ENCODE peak calls at places on chromosomes 4 and X, in four cellular contexts. P is tibial nerve; L is CD8-positive, alpha-beta T cell; D is adrenal gland. W is an unnamed sample. For H3K36me3 and H3K9me3, the result is how much of the 10 kb centered on the place peaks cover.

GRCh38 chrX:14039344-14039743 is 9.7 kb upstream of the GEMIN8 start:
- DNase-seq in P (peak), L (peak), D (peak), W (no peak)

GRCh38 chr4:127203561-127204260 is 429.0 kb upstream of the INTU start:
- DNase-seq in P (no peak), L (no peak), D (no peak), W (no peak)

GRCh38 chr4:173535165-173535737 is 5.2 kb upstream of the HAND2 start:
- DNase-seq in P (no peak), L (no peak), D (no peak), W (no peak)

GRCh38 chrX:356385-357034 is 30.2 kb downstream of the PPP2R3B start:
- DNase-seq in P (no peak), L (no peak), D (no peak), W (peak)

GRCh38 chr4:140995058-140995457 is 138.2 kb downstream of the RNF150 start:
- DNase-seq in P (no peak), L (no peak), D (peak), W (no peak)

GRCh38 chr4:153661215-153661822 is 22.8 kb upstream of the TLR2 start:
- DNase-seq in P (peak), L (no peak), D (no peak), W (no peak)

GRCh38 chrX:43718081-43718480 is 62.0 kb downstream of the MAOA start:
- DNase-seq in P (no peak), L (no peak), D (no peak), W (no peak)

GRCh38 chrX:40809210-40809609 is 73.9 kb upstream of the MED14 start:
- DNase-seq in P (no peak), L (no peak), D (no peak), W (no peak)

GRCh38 chrX:133608406-133608805 is 193.1 kb upstream of the GPC4 start:
- DNase-seq in P (no peak), L (no peak), D (no peak), W (no peak)

GRCh38 chrX:19513383-19513782 is 1.9 kb downstream of the MAP3K15 start:
- DNase-seq in P (no peak), L (no peak), D (no peak), W (no peak)

GRCh38 chrX:16278927-16279326 is 111.6 kb downstream of the MAGEB17 start:
- DNase-seq in P (no peak), L (no peak), D (no peak), W (no peak)

GRCh38 chrX:118627084-118627758 is 100.2 kb upstream of the IL13RA1 start:
- DNase-seq in P (no peak), L (no peak), D (no peak), W (no peak)

GRCh38 chr4:109296545-109296944 is 5.9 kb downstream of the COL25A1 start:
- DNase-seq in P (no peak), L (no peak), D (no peak), W (no peak)

GRCh38 chrX:45711231-45711630 is 510.6 kb upstream of the DIPK2B start:
- DNase-seq in P (no peak), L (no peak), D (no peak), W (no peak)

GRCh38 chr4:13705521-13706035 is 78.1 kb upstream of the BOD1L1 start:
- DNase-seq in P (no peak), L (no peak), D (no peak), W (peak)

GRCh38 chr4:142598132-142598531 is 248.0 kb downstream of the INPP4B start:
- DNase-seq in P (no peak), L (no peak), D (no peak), W (no peak)

GRCh38 chr4:118964891-118965411 is 76.3 kb downstream of the SYNPO2 start:
- DNase-seq in P (no peak), L (no peak), D (no peak), W (no peak)

GRCh38 chrX:53481093-53481492 is 46.9 kb upstream of the HSD17B10 start:
- DNase-seq in P (no peak), L (no peak), D (no peak), W (no peak)

GRCh38 chrX:7925867-7926472 is 1.2 kb downstream of the PNPLA4 start:
- DNase-seq in P (peak), L (peak), D (peak), W (no peak)

GRCh38 chr4:111230265-111230664 is 607.4 kb upstream of the PITX2 start:
- DNase-seq in P (no peak), L (no peak), D (no peak), W (no peak)

GRCh38 chrX:119693032-119693995 is at the start of gene SEPTIN6:
- DNase-seq in P (peak), L (peak), D (peak), W (peak)

GRCh38 chr4:144647095-144647959 is 1.4 kb downstream of the HHIP start:
- DNase-seq in P (no peak), L (no peak), D (no peak), W (no peak)

GRCh38 chrX:129593137-129593536 is 53.1 kb downstream of the OCRL start:
- DNase-seq in P (peak), L (no peak), D (no peak), W (no peak)

GRCh38 chrX:40434947-40435346 is 145.8 kb upstream of the ATP6AP2 start:
- DNase-seq in P (peak), L (no peak), D (peak), W (no peak)

GRCh38 chr4:158316264-158316663 is 106.0 kb downstream of the TMEM144 start:
- DNase-seq in P (no peak), L (no peak), D (no peak), W (no peak)

GRCh38 chr4:153603258-153603657 is 80.8 kb upstream of the TLR2 start:
- DNase-seq in P (no peak), L (no peak), D (no peak), W (no peak)

GRCh38 chr4:86026720-86027119 is 333.1 kb downstream of the MAPK10 start:
- DNase-seq in P (no peak), L (no peak), D (no peak), W (no peak)

GRCh38 chrX:52563105-52563504 is 46.2 kb upstream of the XAGE1B start:
- DNase-seq in P (no peak), L (no peak), D (no peak), W (no peak)

GRCh38 chr4:152696764-152697250 is 17.0 kb upstream of the TMEM154 start:
- DNase-seq in P (peak), L (peak), D (no peak), W (no peak)

GRCh38 chr4:151489462-151490203 is 80.7 kb downstream of the FHIP1A start:
- DNase-seq in P (no peak), L (no peak), D (no peak), W (no peak)

GRCh38 chr4:103996059-103996458 is 276.3 kb upstream of the TACR3 start:
- DNase-seq in P (no peak), L (no peak), D (no peak), W (no peak)

GRCh38 chrX:19579485-19579884 is 64.2 kb upstream of the MAP3K15 start:
- DNase-seq in P (no peak), L (no peak), D (no peak), W (no peak)

GRCh38 chr4:48939785-48940184 is 33.2 kb upstream of the OCIAD2 start:
- DNase-seq in P (no peak), L (no peak), D (peak), W (peak)

GRCh38 chrX:107135965-107136307 is 17.3 kb upstream of the RBM41 start:
- DNase-seq in P (no peak), L (no peak), D (no peak), W (no peak)

GRCh38 chrX:4550018-4550417 is 836.6 kb upstream of the PRKX start:
- DNase-seq in P (no peak), L (no peak), D (no peak), W (no peak)

GRCh38 chr4:1379351-1379781 is 26.9 kb downstream of the NKX1-1 start:
- DNase-seq in P (no peak), L (no peak), D (no peak), W (no peak)

GRCh38 chr4:84403656-84404055 is 95.4 kb downstream of the NKX6-1 start:
- DNase-seq in P (no peak), L (no peak), D (no peak), W (no peak)

GRCh38 chr4:169159614-169160013 is 111.1 kb downstream of the SH3RF1 start:
- DNase-seq in P (no peak), L (no peak), D (no peak), W (no peak)

GRCh38 chr4:7853271-7853670 is 86.4 kb downstream of the AFAP1 start:
- DNase-seq in P (no peak), L (no peak), D (no peak), W (no peak)
- H3K36me3 ChIP-seq in P (under half), L (under half), D (under half), W (half or more)

GRCh38 chrX:153524234-153524633 is 6.8 kb downstream of the ATP2B3 start:
- DNase-seq in P (no peak), L (no peak), D (no peak), W (no peak)
- H3K9me3 ChIP-seq in P (under half), L (under half), D (under half), W (under half)

GRCh38 chr4:2911868-2912267 is 51.3 kb downstream of the NOP14 start:
- DNase-seq in P (no peak), L (no peak), D (no peak), W (no peak)
- H3K36me3 ChIP-seq in P (half or more), L (half or more), D (under half), W (half or more)

GRCh38 chrX:55818673-55819375 is 101.3 kb downstream of the RRAGB start:
- DNase-seq in P (no peak), L (no peak), D (no peak), W (no peak)
- H3K9me3 ChIP-seq in P (under half), L (under half), D (under half), W (under half)

GRCh38 chr4:87054900-87055299 is 120.1 kb downstream of the AFF1 start:
- DNase-seq in P (no peak), L (no peak), D (no peak), W (no peak)
- H3K36me3 ChIP-seq in P (under half), L (under half), D (under half), W (under half)

GRCh38 chrX:10119399-10119990 is 37.3 kb upstream of the CLCN4 start:
- DNase-seq in P (peak), L (peak), D (peak), W (no peak)
- H3K9me3 ChIP-seq in P (under half), L (under half), D (under half), W (under half)

W was measured in RWPE2.